ENCODE peak calls at places on chromosomes 3 and 15, in seven cellular contexts. K is kidney; S is CD4-positive, alpha-beta memory T cell; A is lower lobe of right lung; M is aorta; B is effector memory CD4-positive, alpha-beta T cell; Q is tibial nerve. X is an unnamed sample.
A peak's percentile ranks its signal among the peaks of the same experiment; 100 is the strongest.

GRCh38 chr15:45728641-45729040 is 93.8 kb downstream of the SQOR start:
- DNase-seq in B (no peak), S (no peak), K (no peak), Q (no peak), A (no peak), M (no peak), X (no peak)

GRCh38 chr3:52288674-52289073 is 1.0 kb downstream of the GLYCTK start:
- DNase-seq in A (no peak), M (no peak), B (no peak), K (no peak), Q (no peak), S (no peak), X (no peak)

GRCh38 chr15:78408961-78409360 is 29.1 kb upstream of the IREB2 start:
- DNase-seq in S (no peak), A (no peak), Q (no peak), M (no peak), B (no peak), K (no peak), X (no peak)

GRCh38 chr3:126304704-126305103 is 52.5 kb downstream of the KLF15 start:
- DNase-seq in A (no peak), M (no peak), B (no peak), Q (no peak), S (no peak), K (no peak), X (no peak)

GRCh38 chr15:92848852-92849598 is 51.1 kb upstream of the CHD2 start:
- DNase-seq in S (peak; percentile 60), A (no peak), B (no peak), K (no peak), Q (no peak), M (no peak), X (no peak)

GRCh38 chr3:190585771-190586630 is 72.1 kb downstream of the IL1RAP start:
- DNase-seq in A (no peak), K (no peak), B (peak; percentile 3), S (no peak), M (no peak), Q (no peak), X (no peak)

GRCh38 chr3:96813820-96814580 is 394 bp upstream of the EPHA6 start:
- DNase-seq in A (peak; percentile 53), B (no peak), M (peak; percentile 46), K (peak; percentile 84), Q (no peak), S (no peak), X (peak; percentile 22)

GRCh38 chr3:20078194-20078709 is 38.0 kb downstream of the KAT2B start:
- DNase-seq in B (no peak), Q (no peak), M (no peak), K (no peak), A (no peak), S (no peak), X (no peak)

GRCh38 chr3:156763931-156764720 is 62.0 kb upstream of the LEKR1 start:
- DNase-seq in K (no peak), M (no peak), A (no peak), B (no peak), Q (no peak), S (no peak), X (no peak)

GRCh38 chr3:146218880-146219866 is 31.7 kb downstream of the PLSCR4 start:
- DNase-seq in Q (no peak), K (no peak), M (no peak), S (peak; percentile 11), A (no peak), B (no peak), X (no peak)

GRCh38 chr15:78304487-78305413 is 5.3 kb upstream of the SKIC8 start:
- DNase-seq in M (no peak), Q (no peak), S (no peak), B (no peak), A (no peak), K (no peak), X (no peak)

GRCh38 chr3:1960506-1960905 is 138.2 kb upstream of the CNTN4 start:
- DNase-seq in B (no peak), K (no peak), S (no peak), M (no peak), A (no peak), Q (no peak), X (no peak)

GRCh38 chr3:113054552-113054951 is 63.8 kb downstream of the GTPBP8 start:
- DNase-seq in A (no peak), K (no peak), Q (no peak), S (no peak), B (no peak), M (no peak), X (no peak)

GRCh38 chr15:56832125-56832524 is 86.3 kb upstream of the TCF12 start:
- DNase-seq in A (no peak), M (peak; percentile 73), K (no peak), S (no peak), B (no peak), Q (no peak), X (no peak)

GRCh38 chr3:108202080-108202479 is 20.1 kb downstream of the IFT57 start:
- DNase-seq in K (no peak), A (no peak), Q (no peak), S (no peak), M (no peak), B (no peak), X (no peak)

GRCh38 chr3:88301273-88302002 is 151.7 kb downstream of the C3orf38 start:
- DNase-seq in A (no peak), S (no peak), K (no peak), M (no peak), Q (no peak), B (no peak), X (no peak)

GRCh38 chr15:66080791-66081475 is 172.6 kb downstream of the MEGF11 start:
- DNase-seq in K (peak; percentile 81), S (no peak), M (no peak), A (no peak), B (no peak), Q (no peak), X (no peak)

GRCh38 chr3:139427283-139428060 is 38.0 kb upstream of the COPB2 start:
- DNase-seq in A (no peak), K (no peak), M (no peak), Q (no peak), S (peak; percentile 36), B (no peak), X (peak; percentile 29)

GRCh38 chr3:38459499-38460048 is 5.9 kb downstream of the ACVR2B start:
- DNase-seq in S (no peak), A (no peak), M (no peak), K (peak; percentile 79), B (no peak), Q (no peak), X (no peak)

GRCh38 chr15:66170716-66171115 is 82.8 kb downstream of the MEGF11 start:
- DNase-seq in B (no peak), Q (no peak), A (no peak), K (peak; percentile 37), S (no peak), M (no peak), X (no peak)

GRCh38 chr15:36914466-36914865 is 185.9 kb downstream of the MEIS2 start:
- DNase-seq in Q (no peak), A (no peak), K (no peak), S (no peak), M (no peak), B (no peak), X (no peak)

GRCh38 chr3:52277972-52278509 is 408 bp downstream of the WDR82 start:
- DNase-seq in S (peak; percentile 80), Q (no peak), M (peak; percentile 80), A (peak; percentile 83), K (peak; percentile 89), B (peak; percentile 41), X (no peak)

GRCh38 chr3:193599393-193599792 is 6.4 kb downstream of the OPA1 start:
- DNase-seq in Q (no peak), A (no peak), B (no peak), K (no peak), S (no peak), M (no peak), X (no peak)

GRCh38 chr3:19644405-19644804 is 289.6 kb downstream of the EFHB start:
- DNase-seq in K (no peak), M (no peak), Q (no peak), B (no peak), A (no peak), S (no peak), X (no peak)

GRCh38 chr3:193928354-193929209 is 207.4 kb upstream of the HES1 start:
- DNase-seq in S (no peak), M (no peak), Q (no peak), B (no peak), K (no peak), A (no peak), X (no peak)

GRCh38 chr3:13024274-13024863 is 48.9 kb downstream of the IQSEC1 start:
- DNase-seq in S (no peak), B (no peak), A (no peak), K (no peak), M (peak; percentile 21), Q (no peak), X (no peak)

GRCh38 chr3:13023251-13024055 is 49.8 kb downstream of the IQSEC1 start:
- DNase-seq in S (no peak), B (no peak), A (peak; percentile 31), Q (no peak), M (peak; percentile 50), K (peak; percentile 48), X (no peak)

GRCh38 chr3:13026534-13026933 is 46.7 kb downstream of the IQSEC1 start:
- DNase-seq in A (no peak), S (no peak), Q (no peak), M (no peak), K (no peak), B (no peak), X (no peak)

GRCh38 chr3:13025778-13026518 is 47.3 kb downstream of the IQSEC1 start:
- DNase-seq in M (peak; percentile 37), B (no peak), A (peak; percentile 16), Q (no peak), K (peak; percentile 68), S (no peak), X (no peak)

GRCh38 chr3:13025090-13025489 is 48.1 kb downstream of the IQSEC1 start:
- DNase-seq in A (peak; percentile 56), B (no peak), K (peak; percentile 68), S (no peak), M (peak; percentile 86), Q (no peak), X (no peak)
- H3K4me1 ChIP-seq in A (peaks cover 4% of the 10 kb centered on the region), B (no peaks in the 10 kb centered on the region), K (peaks cover 5% of the 10 kb centered on the region), S (no peaks in the 10 kb centered on the region), M (no peaks in the 10 kb centered on the region), Q (peaks cover 21% of the 10 kb centered on the region), X (peaks cover 5% of the 10 kb centered on the region)

DNA sequence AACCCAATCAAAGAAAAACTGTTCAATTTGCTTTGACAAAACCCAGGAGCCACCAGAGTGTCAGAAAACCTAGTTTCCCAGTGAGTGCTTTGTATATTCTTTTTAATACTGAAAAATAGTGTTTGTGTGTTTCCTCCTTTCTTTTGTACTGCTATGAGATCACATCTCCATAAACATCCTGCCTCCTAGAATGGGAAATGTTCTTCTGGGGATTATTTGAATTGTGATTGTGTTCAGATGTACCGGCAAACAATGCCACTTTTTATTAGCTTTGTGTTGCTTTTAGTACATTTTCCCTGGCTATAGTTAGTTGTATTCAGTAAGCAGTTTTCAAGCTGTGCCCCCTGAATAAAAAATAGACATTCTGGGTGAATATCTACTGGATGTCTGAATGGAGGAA is 148.0 kb upstream of the NR2E3 start:
- DNase-seq in Q (no peak), A (no peak), M (no peak), K (no peak), S (no peak), B (no peak), X (no peak)
- H3K27ac ChIP-seq in Q (no peak overlapping the region), A (no peak overlapping the region), M (no peak overlapping the region), K (no peak overlapping the region), S (no peak overlapping the region), B (no peak overlapping the region), X (no peak overlapping the region)

GRCh38 chr15:67185621-67186225 is 68.7 kb downstream of the AAGAB start:
- DNase-seq in M (no peak), K (no peak), Q (no peak), B (no peak), A (no peak), S (no peak), X (no peak)
- H3K36me3 ChIP-seq in M (no peaks in the 10 kb centered on the region), K (peaks cover 61% of the 10 kb centered on the region), Q (peaks cover 79% of the 10 kb centered on the region), B (peaks cover 71% of the 10 kb centered on the region), A (peaks cover 60% of the 10 kb centered on the region), S (peaks cover 72% of the 10 kb centered on the region), X (peaks cover 7% of the 10 kb centered on the region)

GRCh38 chr3:168859574-168859973 is 763.9 kb upstream of the GOLIM4 start:
- DNase-seq in M (no peak), S (no peak), K (no peak), A (no peak), B (no peak), Q (no peak), X (no peak)
- H3K4me1 ChIP-seq in M (no peaks in the 10 kb centered on the region), S (no peaks in the 10 kb centered on the region), K (peaks cover 2% of the 10 kb centered on the region), A (no peaks in the 10 kb centered on the region), B (no peaks in the 10 kb centered on the region), Q (no peaks in the 10 kb centered on the region), X (no peaks in the 10 kb centered on the region)

X was measured in iPS DF 6.9.